ENCODE peak calls at places on chromosomes 12 and 14, in six cellular contexts. W, G, Q, D, K and A are unnamed samples.

GRCh38 chr14:22908601-22909000 is 10.3 kb downstream of the RBM23 start:
- DNase-seq in K (no peak), D (no peak), W (no peak), Q (no peak), G (no peak), A (no peak)

GRCh38 chr14:69259531-69260245 is at the start of gene GALNT16:
- DNase-seq in W (peak), Q (no peak), K (peak), G (peak), D (peak), A (peak)

GRCh38 chr12:121260091-121260490 is 36.4 kb downstream of the CAMKK2 start:
- DNase-seq in W (no peak), K (no peak), G (no peak), D (no peak), Q (no peak), A (no peak)

GRCh38 chr12:88833641-88834116 is 253.4 kb upstream of the KITLG start:
- DNase-seq in K (no peak), G (no peak), W (no peak), D (no peak), Q (no peak), A (no peak)

GRCh38 chr14:53214384-53214783 is 61.3 kb upstream of the DDHD1 start:
- DNase-seq in W (no peak), K (no peak), G (no peak), Q (no peak), D (no peak), A (no peak)

GRCh38 chr12:82517808-82518207 is 159.5 kb downstream of the METTL25 start:
- DNase-seq in Q (no peak), D (no peak), K (no peak), G (no peak), W (no peak), A (no peak)

GRCh38 chr14:75457648-75458165 is 29.9 kb downstream of the JDP2 start:
- DNase-seq in G (no peak), Q (no peak), D (no peak), K (no peak), W (no peak), A (no peak)

GRCh38 chr12:107402041-107403022 is 283.3 kb upstream of the PWP1 start:
- DNase-seq in D (no peak), K (peak), G (peak), Q (peak), W (peak), A (peak)

GRCh38 chr12:124213606-124214347 is 81.1 kb upstream of the RFLNA start:
- DNase-seq in G (no peak), D (no peak), Q (no peak), W (no peak), K (no peak), A (no peak)

GRCh38 chr12:56682323-56682722 is 5.8 kb downstream of the PTGES3 start:
- DNase-seq in D (no peak), G (no peak), W (no peak), Q (no peak), K (no peak), A (no peak)